ENCODE peak calls at places on chromosomes 6 and 20, in seven cellular contexts. One of them, this sample, is unnamed.

GRCh38 chr6:2963756-2964155 is 7.6 kb downstream of the SERPINB6 start:
- DNase-seq in cardiac fibroblast: no peak
- DNase-seq in psoas muscle: no peak
- DNase-seq in stimulated activated CD4-positive, alpha-beta T cell treated with anti-CD3 and anti-CD28 coated beads, Interleukin-12 subunit alpha, Interleukin-12 subunit beta, amount 100 ng/mL, for 4 hours: no peak
- DNase-seq in caudate nucleus: no peak
- DNase-seq in activated CD8-positive, alpha-beta memory T cell treated with anti-CD3 and anti-CD28 coated beads for 48 hours: no peak
- DNase-seq in GM23248: no peak
- DNase-seq in this sample: no peak

GRCh38 chr6:168105813-168106660 is 27.0 kb upstream of the FRMD1 start:
- DNase-seq in cardiac fibroblast: no peak
- DNase-seq in psoas muscle: peak
- DNase-seq in stimulated activated CD4-positive, alpha-beta T cell treated with anti-CD3 and anti-CD28 coated beads, Interleukin-12 subunit alpha, Interleukin-12 subunit beta, amount 100 ng/mL, for 4 hours: no peak
- DNase-seq in caudate nucleus: no peak
- DNase-seq in activated CD8-positive, alpha-beta memory T cell treated with anti-CD3 and anti-CD28 coated beads for 48 hours: no peak
- DNase-seq in GM23248: peak
- DNase-seq in this sample: no peak

GRCh38 chr6:43736211-43736786 is 33.7 kb upstream of the VEGFA start:
- DNase-seq in cardiac fibroblast: no peak
- DNase-seq in psoas muscle: no peak
- DNase-seq in stimulated activated CD4-positive, alpha-beta T cell treated with anti-CD3 and anti-CD28 coated beads, Interleukin-12 subunit alpha, Interleukin-12 subunit beta, amount 100 ng/mL, for 4 hours: no peak
- DNase-seq in caudate nucleus: no peak
- DNase-seq in activated CD8-positive, alpha-beta memory T cell treated with anti-CD3 and anti-CD28 coated beads for 48 hours: no peak
- DNase-seq in GM23248: no peak
- DNase-seq in this sample: no peak

GRCh38 chr6:106870069-106870468 is 104.5 kb downstream of the CD24 start:
- DNase-seq in cardiac fibroblast: peak
- DNase-seq in psoas muscle: no peak
- DNase-seq in stimulated activated CD4-positive, alpha-beta T cell treated with anti-CD3 and anti-CD28 coated beads, Interleukin-12 subunit alpha, Interleukin-12 subunit beta, amount 100 ng/mL, for 4 hours: no peak
- DNase-seq in caudate nucleus: no peak
- DNase-seq in activated CD8-positive, alpha-beta memory T cell treated with anti-CD3 and anti-CD28 coated beads for 48 hours: no peak
- DNase-seq in GM23248: peak
- DNase-seq in this sample: no peak

GRCh38 chr20:23414526-23415188 is 6.6 kb downstream of the NAPB start:
- DNase-seq in cardiac fibroblast: no peak
- DNase-seq in psoas muscle: no peak
- DNase-seq in stimulated activated CD4-positive, alpha-beta T cell treated with anti-CD3 and anti-CD28 coated beads, Interleukin-12 subunit alpha, Interleukin-12 subunit beta, amount 100 ng/mL, for 4 hours: no peak
- DNase-seq in caudate nucleus: no peak
- DNase-seq in activated CD8-positive, alpha-beta memory T cell treated with anti-CD3 and anti-CD28 coated beads for 48 hours: no peak
- DNase-seq in GM23248: no peak
- DNase-seq in this sample: no peak

GRCh38 chr6:166714581-166714980 is 87.5 kb upstream of the RPS6KA2 start:
- DNase-seq in cardiac fibroblast: no peak
- DNase-seq in psoas muscle: no peak
- DNase-seq in stimulated activated CD4-positive, alpha-beta T cell treated with anti-CD3 and anti-CD28 coated beads, Interleukin-12 subunit alpha, Interleukin-12 subunit beta, amount 100 ng/mL, for 4 hours: no peak
- DNase-seq in caudate nucleus: no peak
- DNase-seq in activated CD8-positive, alpha-beta memory T cell treated with anti-CD3 and anti-CD28 coated beads for 48 hours: no peak
- DNase-seq in GM23248: no peak
- DNase-seq in this sample: no peak

GRCh38 chr20:54190200-54190599 is 16.4 kb upstream of the CYP24A1 start:
- DNase-seq in cardiac fibroblast: no peak
- DNase-seq in psoas muscle: no peak
- DNase-seq in stimulated activated CD4-positive, alpha-beta T cell treated with anti-CD3 and anti-CD28 coated beads, Interleukin-12 subunit alpha, Interleukin-12 subunit beta, amount 100 ng/mL, for 4 hours: no peak
- DNase-seq in caudate nucleus: no peak
- DNase-seq in activated CD8-positive, alpha-beta memory T cell treated with anti-CD3 and anti-CD28 coated beads for 48 hours: no peak
- DNase-seq in GM23248: no peak
- DNase-seq in this sample: no peak

GRCh38 chr6:21808045-21808470 is 214.5 kb downstream of the SOX4 start:
- DNase-seq in cardiac fibroblast: peak
- DNase-seq in psoas muscle: peak
- DNase-seq in stimulated activated CD4-positive, alpha-beta T cell treated with anti-CD3 and anti-CD28 coated beads, Interleukin-12 subunit alpha, Interleukin-12 subunit beta, amount 100 ng/mL, for 4 hours: no peak
- DNase-seq in caudate nucleus: no peak
- DNase-seq in activated CD8-positive, alpha-beta memory T cell treated with anti-CD3 and anti-CD28 coated beads for 48 hours: no peak
- DNase-seq in GM23248: peak
- DNase-seq in this sample: no peak

GRCh38 chr6:43982084-43982625 is 145.1 kb downstream of the MRPL14 start:
- DNase-seq in cardiac fibroblast: no peak
- DNase-seq in psoas muscle: no peak
- DNase-seq in stimulated activated CD4-positive, alpha-beta T cell treated with anti-CD3 and anti-CD28 coated beads, Interleukin-12 subunit alpha, Interleukin-12 subunit beta, amount 100 ng/mL, for 4 hours: no peak
- DNase-seq in caudate nucleus: no peak
- DNase-seq in activated CD8-positive, alpha-beta memory T cell treated with anti-CD3 and anti-CD28 coated beads for 48 hours: no peak
- DNase-seq in GM23248: no peak
- DNase-seq in this sample: no peak

GRCh38 chr20:59149678-59150504 is 13.7 kb upstream of the ZNF831 start:
- DNase-seq in cardiac fibroblast: no peak
- DNase-seq in psoas muscle: peak
- DNase-seq in stimulated activated CD4-positive, alpha-beta T cell treated with anti-CD3 and anti-CD28 coated beads, Interleukin-12 subunit alpha, Interleukin-12 subunit beta, amount 100 ng/mL, for 4 hours: peak
- DNase-seq in caudate nucleus: no peak
- DNase-seq in activated CD8-positive, alpha-beta memory T cell treated with anti-CD3 and anti-CD28 coated beads for 48 hours: no peak
- DNase-seq in GM23248: no peak
- DNase-seq in this sample: no peak

GRCh38 chr20:32685541-32686529 is 12.1 kb upstream of the C20orf203 start:
- DNase-seq in cardiac fibroblast: peak
- DNase-seq in psoas muscle: peak
- DNase-seq in stimulated activated CD4-positive, alpha-beta T cell treated with anti-CD3 and anti-CD28 coated beads, Interleukin-12 subunit alpha, Interleukin-12 subunit beta, amount 100 ng/mL, for 4 hours: no peak
- DNase-seq in caudate nucleus: no peak
- DNase-seq in activated CD8-positive, alpha-beta memory T cell treated with anti-CD3 and anti-CD28 coated beads for 48 hours: no peak
- DNase-seq in GM23248: peak
- DNase-seq in this sample: no peak

GRCh38 chr6:166660157-166660686 is 33.2 kb upstream of the RPS6KA2 start:
- DNase-seq in cardiac fibroblast: no peak
- DNase-seq in psoas muscle: no peak
- DNase-seq in stimulated activated CD4-positive, alpha-beta T cell treated with anti-CD3 and anti-CD28 coated beads, Interleukin-12 subunit alpha, Interleukin-12 subunit beta, amount 100 ng/mL, for 4 hours: no peak
- DNase-seq in caudate nucleus: no peak
- DNase-seq in activated CD8-positive, alpha-beta memory T cell treated with anti-CD3 and anti-CD28 coated beads for 48 hours: no peak
- DNase-seq in GM23248: no peak
- DNase-seq in this sample: no peak

GRCh38 chr6:73652637-73653570 is 888 bp downstream of the SLC17A5 start:
- DNase-seq in cardiac fibroblast: peak
- DNase-seq in psoas muscle: peak
- DNase-seq in stimulated activated CD4-positive, alpha-beta T cell treated with anti-CD3 and anti-CD28 coated beads, Interleukin-12 subunit alpha, Interleukin-12 subunit beta, amount 100 ng/mL, for 4 hours: peak
- DNase-seq in caudate nucleus: peak
- DNase-seq in activated CD8-positive, alpha-beta memory T cell treated with anti-CD3 and anti-CD28 coated beads for 48 hours: peak
- DNase-seq in GM23248: peak
- DNase-seq in this sample: no peak

GRCh38 chr6:30893001-30893591 is 8.8 kb downstream of the DDR1 start:
- DNase-seq in cardiac fibroblast: no peak
- DNase-seq in psoas muscle: no peak
- DNase-seq in stimulated activated CD4-positive, alpha-beta T cell treated with anti-CD3 and anti-CD28 coated beads, Interleukin-12 subunit alpha, Interleukin-12 subunit beta, amount 100 ng/mL, for 4 hours: no peak
- DNase-seq in caudate nucleus: no peak
- DNase-seq in activated CD8-positive, alpha-beta memory T cell treated with anti-CD3 and anti-CD28 coated beads for 48 hours: no peak
- DNase-seq in GM23248: no peak
- DNase-seq in this sample: no peak

GRCh38 chr6:111129003-111129402 is 41.7 kb downstream of the SLC16A10 start:
- DNase-seq in cardiac fibroblast: no peak
- DNase-seq in psoas muscle: peak
- DNase-seq in stimulated activated CD4-positive, alpha-beta T cell treated with anti-CD3 and anti-CD28 coated beads, Interleukin-12 subunit alpha, Interleukin-12 subunit beta, amount 100 ng/mL, for 4 hours: no peak
- DNase-seq in caudate nucleus: no peak
- DNase-seq in activated CD8-positive, alpha-beta memory T cell treated with anti-CD3 and anti-CD28 coated beads for 48 hours: no peak
- DNase-seq in GM23248: no peak
- DNase-seq in this sample: no peak

GRCh38 chr6:36691011-36691410 is 6.6 kb upstream of the RAB44 start:
- DNase-seq in cardiac fibroblast: no peak
- DNase-seq in psoas muscle: no peak
- DNase-seq in stimulated activated CD4-positive, alpha-beta T cell treated with anti-CD3 and anti-CD28 coated beads, Interleukin-12 subunit alpha, Interleukin-12 subunit beta, amount 100 ng/mL, for 4 hours: no peak
- DNase-seq in caudate nucleus: no peak
- DNase-seq in activated CD8-positive, alpha-beta memory T cell treated with anti-CD3 and anti-CD28 coated beads for 48 hours: no peak
- DNase-seq in GM23248: no peak
- DNase-seq in this sample: no peak

GRCh38 chr20:63860325-63861051 is 810 bp upstream of the ABHD16B start:
- DNase-seq in cardiac fibroblast: no peak
- DNase-seq in psoas muscle: no peak
- DNase-seq in stimulated activated CD4-positive, alpha-beta T cell treated with anti-CD3 and anti-CD28 coated beads, Interleukin-12 subunit alpha, Interleukin-12 subunit beta, amount 100 ng/mL, for 4 hours: no peak
- DNase-seq in caudate nucleus: no peak
- DNase-seq in activated CD8-positive, alpha-beta memory T cell treated with anti-CD3 and anti-CD28 coated beads for 48 hours: no peak
- DNase-seq in GM23248: no peak
- DNase-seq in this sample: no peak

GRCh38 chr6:4313044-4313686 is 177.8 kb upstream of the ECI2 start:
- DNase-seq in cardiac fibroblast: peak
- DNase-seq in psoas muscle: peak
- DNase-seq in stimulated activated CD4-positive, alpha-beta T cell treated with anti-CD3 and anti-CD28 coated beads, Interleukin-12 subunit alpha, Interleukin-12 subunit beta, amount 100 ng/mL, for 4 hours: no peak
- DNase-seq in caudate nucleus: no peak
- DNase-seq in activated CD8-positive, alpha-beta memory T cell treated with anti-CD3 and anti-CD28 coated beads for 48 hours: no peak
- DNase-seq in GM23248: peak
- DNase-seq in this sample: peak

GRCh38 chr6:83893024-83893423 is 33.5 kb downstream of the CYB5R4 start:
- DNase-seq in cardiac fibroblast: no peak
- DNase-seq in psoas muscle: no peak
- DNase-seq in stimulated activated CD4-positive, alpha-beta T cell treated with anti-CD3 and anti-CD28 coated beads, Interleukin-12 subunit alpha, Interleukin-12 subunit beta, amount 100 ng/mL, for 4 hours: no peak
- DNase-seq in caudate nucleus: no peak
- DNase-seq in activated CD8-positive, alpha-beta memory T cell treated with anti-CD3 and anti-CD28 coated beads for 48 hours: no peak
- DNase-seq in GM23248: no peak
- DNase-seq in this sample: no peak

GRCh38 chr6:33700391-33701050 is 11.0 kb downstream of the UQCC2 start:
- DNase-seq in cardiac fibroblast: peak
- DNase-seq in psoas muscle: peak
- DNase-seq in stimulated activated CD4-positive, alpha-beta T cell treated with anti-CD3 and anti-CD28 coated beads, Interleukin-12 subunit alpha, Interleukin-12 subunit beta, amount 100 ng/mL, for 4 hours: peak
- DNase-seq in caudate nucleus: peak
- DNase-seq in activated CD8-positive, alpha-beta memory T cell treated with anti-CD3 and anti-CD28 coated beads for 48 hours: no peak
- DNase-seq in GM23248: peak
- DNase-seq in this sample: no peak

GRCh38 chr6:158999154-158999668 is 791 bp downstream of the RSPH3 start:
- DNase-seq in cardiac fibroblast: peak
- DNase-seq in psoas muscle: no peak
- DNase-seq in stimulated activated CD4-positive, alpha-beta T cell treated with anti-CD3 and anti-CD28 coated beads, Interleukin-12 subunit alpha, Interleukin-12 subunit beta, amount 100 ng/mL, for 4 hours: no peak
- DNase-seq in caudate nucleus: peak
- DNase-seq in activated CD8-positive, alpha-beta memory T cell treated with anti-CD3 and anti-CD28 coated beads for 48 hours: no peak
- DNase-seq in GM23248: no peak
- DNase-seq in this sample: no peak

GRCh38 chr6:163554663-163555062 is 140.1 kb downstream of the QKI start:
- DNase-seq in cardiac fibroblast: peak
- DNase-seq in psoas muscle: peak
- DNase-seq in stimulated activated CD4-positive, alpha-beta T cell treated with anti-CD3 and anti-CD28 coated beads, Interleukin-12 subunit alpha, Interleukin-12 subunit beta, amount 100 ng/mL, for 4 hours: peak
- DNase-seq in caudate nucleus: no peak
- DNase-seq in activated CD8-positive, alpha-beta memory T cell treated with anti-CD3 and anti-CD28 coated beads for 48 hours: peak
- DNase-seq in GM23248: peak
- DNase-seq in this sample: no peak

GRCh38 chr6:25307805-25308494 is 28.8 kb downstream of the CARMIL1 start:
- DNase-seq in cardiac fibroblast: no peak
- DNase-seq in psoas muscle: no peak
- DNase-seq in stimulated activated CD4-positive, alpha-beta T cell treated with anti-CD3 and anti-CD28 coated beads, Interleukin-12 subunit alpha, Interleukin-12 subunit beta, amount 100 ng/mL, for 4 hours: no peak
- DNase-seq in caudate nucleus: no peak
- DNase-seq in activated CD8-positive, alpha-beta memory T cell treated with anti-CD3 and anti-CD28 coated beads for 48 hours: no peak
- DNase-seq in GM23248: no peak
- DNase-seq in this sample: no peak

GRCh38 chr20:33442136-33443005 is 1.2 kb downstream of the SNTA1 start:
- DNase-seq in cardiac fibroblast: no peak
- DNase-seq in psoas muscle: no peak
- DNase-seq in stimulated activated CD4-positive, alpha-beta T cell treated with anti-CD3 and anti-CD28 coated beads, Interleukin-12 subunit alpha, Interleukin-12 subunit beta, amount 100 ng/mL, for 4 hours: no peak
- DNase-seq in caudate nucleus: no peak
- DNase-seq in activated CD8-positive, alpha-beta memory T cell treated with anti-CD3 and anti-CD28 coated beads for 48 hours: no peak
- DNase-seq in GM23248: no peak
- DNase-seq in this sample: no peak

GRCh38 chr20:20465259-20465658 is 97.4 kb downstream of the INSM1 start:
- DNase-seq in cardiac fibroblast: peak
- DNase-seq in psoas muscle: no peak
- DNase-seq in stimulated activated CD4-positive, alpha-beta T cell treated with anti-CD3 and anti-CD28 coated beads, Interleukin-12 subunit alpha, Interleukin-12 subunit beta, amount 100 ng/mL, for 4 hours: no peak
- DNase-seq in caudate nucleus: peak
- DNase-seq in activated CD8-positive, alpha-beta memory T cell treated with anti-CD3 and anti-CD28 coated beads for 48 hours: no peak
- DNase-seq in GM23248: peak
- DNase-seq in this sample: no peak

GRCh38 chr6:116714296-116714695 is 33.3 kb downstream of the KPNA5 start:
- DNase-seq in cardiac fibroblast: no peak
- DNase-seq in psoas muscle: no peak
- DNase-seq in stimulated activated CD4-positive, alpha-beta T cell treated with anti-CD3 and anti-CD28 coated beads, Interleukin-12 subunit alpha, Interleukin-12 subunit beta, amount 100 ng/mL, for 4 hours: no peak
- DNase-seq in caudate nucleus: no peak
- DNase-seq in activated CD8-positive, alpha-beta memory T cell treated with anti-CD3 and anti-CD28 coated beads for 48 hours: no peak
- DNase-seq in GM23248: no peak
- DNase-seq in this sample: no peak

GRCh38 chr20:55446301-55446700 is 559.0 kb downstream of the CBLN4 start:
- DNase-seq in cardiac fibroblast: no peak
- DNase-seq in psoas muscle: no peak
- DNase-seq in stimulated activated CD4-positive, alpha-beta T cell treated with anti-CD3 and anti-CD28 coated beads, Interleukin-12 subunit alpha, Interleukin-12 subunit beta, amount 100 ng/mL, for 4 hours: no peak
- DNase-seq in caudate nucleus: no peak
- DNase-seq in activated CD8-positive, alpha-beta memory T cell treated with anti-CD3 and anti-CD28 coated beads for 48 hours: no peak
- DNase-seq in GM23248: no peak
- DNase-seq in this sample: no peak

GRCh38 chr6:52126231-52126630 is 38.8 kb upstream of the PKHD1 start:
- DNase-seq in cardiac fibroblast: no peak
- DNase-seq in psoas muscle: no peak
- DNase-seq in stimulated activated CD4-positive, alpha-beta T cell treated with anti-CD3 and anti-CD28 coated beads, Interleukin-12 subunit alpha, Interleukin-12 subunit beta, amount 100 ng/mL, for 4 hours: no peak
- DNase-seq in caudate nucleus: no peak
- DNase-seq in activated CD8-positive, alpha-beta memory T cell treated with anti-CD3 and anti-CD28 coated beads for 48 hours: no peak
- DNase-seq in GM23248: no peak
- DNase-seq in this sample: no peak

GRCh38 chr6:7787137-7787575 is 61.3 kb downstream of the BMP6 start:
- DNase-seq in cardiac fibroblast: peak
- DNase-seq in psoas muscle: peak
- DNase-seq in stimulated activated CD4-positive, alpha-beta T cell treated with anti-CD3 and anti-CD28 coated beads, Interleukin-12 subunit alpha, Interleukin-12 subunit beta, amount 100 ng/mL, for 4 hours: no peak
- DNase-seq in caudate nucleus: no peak
- DNase-seq in activated CD8-positive, alpha-beta memory T cell treated with anti-CD3 and anti-CD28 coated beads for 48 hours: no peak
- DNase-seq in GM23248: peak
- DNase-seq in this sample: no peak

GRCh38 chr20:33687370-33687915 is 1.3 kb upstream of the E2F1 start:
- DNase-seq in cardiac fibroblast: peak
- DNase-seq in psoas muscle: no peak
- DNase-seq in stimulated activated CD4-positive, alpha-beta T cell treated with anti-CD3 and anti-CD28 coated beads, Interleukin-12 subunit alpha, Interleukin-12 subunit beta, amount 100 ng/mL, for 4 hours: no peak
- DNase-seq in caudate nucleus: no peak
- DNase-seq in activated CD8-positive, alpha-beta memory T cell treated with anti-CD3 and anti-CD28 coated beads for 48 hours: no peak
- DNase-seq in GM23248: peak
- DNase-seq in this sample: no peak

GRCh38 chr6:83442752-83443151 is 11.9 kb upstream of the ME1 start:
- DNase-seq in cardiac fibroblast: peak
- DNase-seq in psoas muscle: no peak
- DNase-seq in stimulated activated CD4-positive, alpha-beta T cell treated with anti-CD3 and anti-CD28 coated beads, Interleukin-12 subunit alpha, Interleukin-12 subunit beta, amount 100 ng/mL, for 4 hours: no peak
- DNase-seq in caudate nucleus: no peak
- DNase-seq in activated CD8-positive, alpha-beta memory T cell treated with anti-CD3 and anti-CD28 coated beads for 48 hours: no peak
- DNase-seq in GM23248: peak
- DNase-seq in this sample: no peak

GRCh38 chr6:143549630-143550268 is 38.2 kb upstream of the FUCA2 start:
- DNase-seq in cardiac fibroblast: no peak
- DNase-seq in psoas muscle: no peak
- DNase-seq in stimulated activated CD4-positive, alpha-beta T cell treated with anti-CD3 and anti-CD28 coated beads, Interleukin-12 subunit alpha, Interleukin-12 subunit beta, amount 100 ng/mL, for 4 hours: no peak
- DNase-seq in caudate nucleus: no peak
- DNase-seq in activated CD8-positive, alpha-beta memory T cell treated with anti-CD3 and anti-CD28 coated beads for 48 hours: no peak
- DNase-seq in GM23248: no peak
- DNase-seq in this sample: no peak

GRCh38 chr6:38062066-38062465 is 242.5 kb downstream of the ZFAND3 start:
- DNase-seq in cardiac fibroblast: no peak
- DNase-seq in psoas muscle: no peak
- DNase-seq in stimulated activated CD4-positive, alpha-beta T cell treated with anti-CD3 and anti-CD28 coated beads, Interleukin-12 subunit alpha, Interleukin-12 subunit beta, amount 100 ng/mL, for 4 hours: no peak
- DNase-seq in caudate nucleus: no peak
- DNase-seq in activated CD8-positive, alpha-beta memory T cell treated with anti-CD3 and anti-CD28 coated beads for 48 hours: no peak
- DNase-seq in GM23248: no peak
- DNase-seq in this sample: no peak